ENCODE peak calls at places on chromosomes 2 and 18, in nine cellular contexts. S is hepatic stellate cell; V is colonic mucosa; G is NAMALWA; E is effector memory CD4-positive, alpha-beta T cell; U is NCI-H2107; H is Panc1; Z is AG09319; I is NCI-H774. B is an unnamed sample.

GRCh38 chr18:11119550-11119949 is 29.8 kb downstream of the PIEZO2 start:
- DNase-seq in Z (no peak), I (no peak), S (no peak), G (no peak), H (no peak), E (no peak), V (no peak), U (no peak), B (no peak)

GRCh38 chr2:182300603-182301002 is 126.2 kb downstream of the PDE1A start:
- DNase-seq in S (no peak), V (no peak), Z (no peak), U (no peak), E (no peak), H (no peak), G (no peak), I (no peak), B (peak)

GRCh38 chr2:81747481-81748070 is 1443.0 kb upstream of the LRRTM1 start:
- DNase-seq in G (no peak), I (no peak), E (no peak), V (no peak), Z (no peak), H (no peak), U (no peak), S (no peak), B (no peak)

GRCh38 chr2:73175663-73176204 is 26.6 kb upstream of the NOTO start:
- DNase-seq in I (peak), E (peak), H (no peak), G (peak), Z (no peak), U (peak), V (peak), S (peak), B (peak)

GRCh38 chr2:63053235-63053888 is 2.7 kb downstream of the OTX1 start:
- DNase-seq in H (no peak), V (no peak), G (no peak), S (no peak), E (no peak), I (no peak), Z (no peak), U (no peak), B (no peak)

GRCh38 chr2:30404354-30405265 is 42.4 kb upstream of the LCLAT1 start:
- DNase-seq in S (no peak), E (no peak), Z (peak), G (no peak), U (no peak), H (no peak), I (no peak), V (no peak), B (peak)

GRCh38 chr18:77223653-77224052 is 26.0 kb upstream of the GALR1 start:
- DNase-seq in E (no peak), H (no peak), S (no peak), G (no peak), V (no peak), Z (no peak), U (no peak), I (no peak), B (no peak)

GRCh38 chr2:219269362-219270054 is 9.7 kb upstream of the DNAJB2 start:
- DNase-seq in U (no peak), V (peak), S (no peak), G (no peak), I (no peak), E (no peak), Z (no peak), H (no peak), B (peak)

GRCh38 chr2:10921525-10921924 is 9.8 kb downstream of the KCNF1 start:
- DNase-seq in I (no peak), H (no peak), G (no peak), V (no peak), E (no peak), S (no peak), Z (no peak), U (no peak), B (no peak)

GRCh38 chr2:240458900-240459391 is 23.5 kb downstream of the GPC1 start:
- DNase-seq in S (no peak), U (peak), Z (no peak), E (no peak), I (no peak), V (no peak), G (no peak), H (no peak), B (no peak)

GRCh38 chr2:144670080-144670479 is 150.2 kb upstream of the ZEB2 start:
- DNase-seq in E (no peak), G (no peak), Z (no peak), S (no peak), V (no peak), U (no peak), I (no peak), H (no peak), B (no peak)

GRCh38 chr2:204665244-204665643 is 120.0 kb downstream of the PARD3B start:
- DNase-seq in U (no peak), V (no peak), S (peak), Z (no peak), H (no peak), I (no peak), G (no peak), E (no peak), B (no peak)

GRCh38 chr2:136381722-136382633 is 264.0 kb upstream of the CXCR4 start:
- DNase-seq in U (no peak), G (peak), Z (no peak), H (no peak), V (no peak), E (peak), S (no peak), I (no peak), B (no peak)

GRCh38 chr2:183809404-183809803 is 685.2 kb downstream of the NUP35 start:
- DNase-seq in V (no peak), S (no peak), U (no peak), I (no peak), E (no peak), Z (no peak), H (no peak), G (no peak), B (no peak)

GRCh38 chr18:809985-810642 is 1.9 kb downstream of the YES1 start:
- DNase-seq in H (no peak), G (no peak), E (no peak), V (no peak), S (no peak), Z (no peak), U (no peak), I (no peak), B (no peak)

GRCh38 chr2:3664925-3665324 is 6.9 kb downstream of the ALLC start:
- DNase-seq in U (no peak), H (no peak), E (no peak), G (no peak), S (no peak), V (no peak), Z (no peak), I (no peak), B (no peak)

GRCh38 chr18:79440728-79441127 is 45.0 kb downstream of the NFATC1 start:
- DNase-seq in S (no peak), E (no peak), G (no peak), U (no peak), V (peak), H (no peak), Z (no peak), I (no peak), B (no peak)

GRCh38 chr2:88530081-88530480 is 77.6 kb upstream of the FOXI3 start:
- DNase-seq in H (no peak), Z (no peak), E (no peak), G (no peak), I (no peak), U (no peak), V (no peak), S (no peak), B (no peak)

GRCh38 chr2:20593072-20594034 is 57.5 kb downstream of the HS1BP3 start:
- DNase-seq in U (no peak), Z (no peak), S (peak), G (no peak), V (no peak), E (no peak), I (no peak), H (no peak), B (peak)

GRCh38 chr2:74525717-74526648 is at the start of gene DQX1:
- DNase-seq in U (no peak), H (no peak), V (peak), Z (no peak), S (peak), E (no peak), I (no peak), G (peak), B (peak)

GRCh38 chr2:204535356-204535755 is 9.9 kb upstream of the PARD3B start:
- DNase-seq in V (no peak), U (no peak), S (no peak), Z (no peak), E (no peak), H (no peak), I (no peak), G (no peak), B (no peak)

GRCh38 chr2:71506754-71507153 is 53.4 kb downstream of the DYSF start:
- DNase-seq in I (no peak), U (no peak), S (no peak), H (no peak), V (no peak), Z (no peak), E (no peak), G (no peak), B (no peak)

GRCh38 chr2:99643824-99644787 is 154.3 kb upstream of the REV1 start:
- DNase-seq in S (peak), G (no peak), I (no peak), V (no peak), E (no peak), Z (peak), U (no peak), H (no peak), B (no peak)

GRCh38 chr2:233267516-233268245 is 16.2 kb downstream of the ATG16L1 start:
- DNase-seq in E (peak), H (no peak), S (no peak), I (no peak), G (peak), V (peak), U (no peak), Z (no peak), B (no peak)

GRCh38 chr2:114442545-114442944 is at the start of gene DPP10:
- DNase-seq in Z (no peak), H (no peak), S (no peak), I (no peak), G (peak), E (no peak), V (peak), U (no peak), B (peak)

B was measured in cardiac muscle cell.